ENCODE peak calls at places on chromosomes 3 and 15, in eight cellular contexts. One of them, this sample, is unnamed.

GRCh38 chr3:123997543-123997942 is 5.6 kb upstream of the ROPN1 start:
- DNase-seq in Peyer's patch: no peak
- DNase-seq in CD8-positive, alpha-beta T cell: no peak
- DNase-seq in GM13976: no peak
- DNase-seq in A549: no peak
- DNase-seq in osteocyte: no peak
- DNase-seq in bronchial epithelial cell: no peak
- DNase-seq in thyroid gland: no peak
- DNase-seq in this sample: no peak

GRCh38 chr15:44102675-44103254 is 92.3 kb downstream of the FRMD5 start:
- DNase-seq in CD8-positive, alpha-beta T cell: no peak
- DNase-seq in A549: peak
- DNase-seq in thyroid gland: peak
- DNase-seq in bronchial epithelial cell: peak
- DNase-seq in osteocyte: no peak
- DNase-seq in GM13976: no peak
- DNase-seq in Peyer's patch: no peak
- DNase-seq in this sample: peak

GRCh38 chr3:42491876-42492507 is 10.5 kb upstream of the VIPR1 start:
- DNase-seq in bronchial epithelial cell: no peak
- DNase-seq in GM13976: peak
- DNase-seq in CD8-positive, alpha-beta T cell: no peak
- DNase-seq in thyroid gland: no peak
- DNase-seq in A549: no peak
- DNase-seq in Peyer's patch: no peak
- DNase-seq in osteocyte: peak
- DNase-seq in this sample: no peak

GRCh38 chr3:191362036-191362435 is 31.7 kb upstream of the UTS2B start:
- DNase-seq in GM13976: no peak
- DNase-seq in thyroid gland: peak
- DNase-seq in bronchial epithelial cell: no peak
- DNase-seq in A549: no peak
- DNase-seq in Peyer's patch: no peak
- DNase-seq in osteocyte: no peak
- DNase-seq in CD8-positive, alpha-beta T cell: no peak
- DNase-seq in this sample: no peak

GRCh38 chr15:70853855-70854668 is at the start of gene LARP6:
- DNase-seq in A549: peak
- DNase-seq in CD8-positive, alpha-beta T cell: no peak
- DNase-seq in Peyer's patch: no peak
- DNase-seq in osteocyte: peak
- DNase-seq in GM13976: peak
- DNase-seq in bronchial epithelial cell: no peak
- DNase-seq in thyroid gland: peak
- DNase-seq in this sample: peak

GRCh38 chr15:85600001-85600400 is 194.7 kb downstream of the KLHL25 start:
- DNase-seq in Peyer's patch: no peak
- DNase-seq in bronchial epithelial cell: no peak
- DNase-seq in thyroid gland: no peak
- DNase-seq in CD8-positive, alpha-beta T cell: no peak
- DNase-seq in GM13976: no peak
- DNase-seq in osteocyte: no peak
- DNase-seq in A549: no peak
- DNase-seq in this sample: no peak

GRCh38 chr3:105401691-105402149 is 35.0 kb downstream of the ALCAM start:
- DNase-seq in bronchial epithelial cell: peak
- DNase-seq in A549: peak
- DNase-seq in osteocyte: no peak
- DNase-seq in GM13976: no peak
- DNase-seq in CD8-positive, alpha-beta T cell: no peak
- DNase-seq in Peyer's patch: no peak
- DNase-seq in thyroid gland: no peak
- DNase-seq in this sample: no peak

GRCh38 chr15:31271706-31272557 is 54.7 kb upstream of the KLF13 start:
- DNase-seq in osteocyte: peak
- DNase-seq in GM13976: no peak
- DNase-seq in Peyer's patch: peak
- DNase-seq in CD8-positive, alpha-beta T cell: peak
- DNase-seq in A549: no peak
- DNase-seq in thyroid gland: no peak
- DNase-seq in bronchial epithelial cell: no peak
- DNase-seq in this sample: no peak

GRCh38 chr3:125123906-125124305 is 68.1 kb upstream of the HEG1 start:
- DNase-seq in CD8-positive, alpha-beta T cell: no peak
- DNase-seq in osteocyte: no peak
- DNase-seq in thyroid gland: no peak
- DNase-seq in A549: no peak
- DNase-seq in Peyer's patch: no peak
- DNase-seq in bronchial epithelial cell: no peak
- DNase-seq in GM13976: no peak
- DNase-seq in this sample: no peak

GRCh38 chr3:42572278-42572677 is 9.5 kb downstream of the SEC22C start:
- DNase-seq in osteocyte: no peak
- DNase-seq in GM13976: peak
- DNase-seq in Peyer's patch: peak
- DNase-seq in thyroid gland: peak
- DNase-seq in A549: peak
- DNase-seq in bronchial epithelial cell: peak
- DNase-seq in CD8-positive, alpha-beta T cell: peak
- DNase-seq in this sample: peak

GRCh38 chr15:75659928-75660645 is 12.4 kb downstream of the SNX33 start:
- DNase-seq in thyroid gland: no peak
- DNase-seq in bronchial epithelial cell: peak
- DNase-seq in Peyer's patch: no peak
- DNase-seq in GM13976: no peak
- DNase-seq in A549: no peak
- DNase-seq in CD8-positive, alpha-beta T cell: no peak
- DNase-seq in osteocyte: no peak
- DNase-seq in this sample: no peak

GRCh38 chr15:57320543-57321220 is 55.6 kb upstream of the CGNL1 start:
- DNase-seq in thyroid gland: no peak
- DNase-seq in GM13976: no peak
- DNase-seq in osteocyte: no peak
- DNase-seq in A549: peak
- DNase-seq in Peyer's patch: no peak
- DNase-seq in CD8-positive, alpha-beta T cell: no peak
- DNase-seq in bronchial epithelial cell: peak
- DNase-seq in this sample: no peak

GRCh38 chr3:126364731-126365301 is 7.6 kb upstream of the KLF15 start:
- DNase-seq in thyroid gland: no peak
- DNase-seq in CD8-positive, alpha-beta T cell: no peak
- DNase-seq in Peyer's patch: peak
- DNase-seq in A549: no peak
- DNase-seq in bronchial epithelial cell: no peak
- DNase-seq in osteocyte: no peak
- DNase-seq in GM13976: no peak
- DNase-seq in this sample: no peak

GRCh38 chr3:126364130-126364695 is 7.0 kb upstream of the KLF15 start:
- DNase-seq in thyroid gland: no peak
- DNase-seq in bronchial epithelial cell: no peak
- DNase-seq in Peyer's patch: peak
- DNase-seq in A549: no peak
- DNase-seq in GM13976: no peak
- DNase-seq in CD8-positive, alpha-beta T cell: no peak
- DNase-seq in osteocyte: no peak
- DNase-seq in this sample: no peak

GRCh38 chr3:126367316-126367805 is 10.2 kb upstream of the KLF15 start:
- DNase-seq in GM13976: no peak
- DNase-seq in Peyer's patch: peak
- DNase-seq in CD8-positive, alpha-beta T cell: no peak
- DNase-seq in osteocyte: no peak
- DNase-seq in bronchial epithelial cell: no peak
- DNase-seq in thyroid gland: no peak
- DNase-seq in A549: no peak
- DNase-seq in this sample: no peak

GRCh38 chr3:126369490-126369889 is 12.3 kb upstream of the KLF15 start:
- DNase-seq in CD8-positive, alpha-beta T cell: no peak
- DNase-seq in Peyer's patch: no peak
- DNase-seq in bronchial epithelial cell: no peak
- DNase-seq in osteocyte: no peak
- DNase-seq in A549: no peak
- DNase-seq in thyroid gland: no peak
- DNase-seq in GM13976: no peak
- DNase-seq in this sample: no peak

DNA sequence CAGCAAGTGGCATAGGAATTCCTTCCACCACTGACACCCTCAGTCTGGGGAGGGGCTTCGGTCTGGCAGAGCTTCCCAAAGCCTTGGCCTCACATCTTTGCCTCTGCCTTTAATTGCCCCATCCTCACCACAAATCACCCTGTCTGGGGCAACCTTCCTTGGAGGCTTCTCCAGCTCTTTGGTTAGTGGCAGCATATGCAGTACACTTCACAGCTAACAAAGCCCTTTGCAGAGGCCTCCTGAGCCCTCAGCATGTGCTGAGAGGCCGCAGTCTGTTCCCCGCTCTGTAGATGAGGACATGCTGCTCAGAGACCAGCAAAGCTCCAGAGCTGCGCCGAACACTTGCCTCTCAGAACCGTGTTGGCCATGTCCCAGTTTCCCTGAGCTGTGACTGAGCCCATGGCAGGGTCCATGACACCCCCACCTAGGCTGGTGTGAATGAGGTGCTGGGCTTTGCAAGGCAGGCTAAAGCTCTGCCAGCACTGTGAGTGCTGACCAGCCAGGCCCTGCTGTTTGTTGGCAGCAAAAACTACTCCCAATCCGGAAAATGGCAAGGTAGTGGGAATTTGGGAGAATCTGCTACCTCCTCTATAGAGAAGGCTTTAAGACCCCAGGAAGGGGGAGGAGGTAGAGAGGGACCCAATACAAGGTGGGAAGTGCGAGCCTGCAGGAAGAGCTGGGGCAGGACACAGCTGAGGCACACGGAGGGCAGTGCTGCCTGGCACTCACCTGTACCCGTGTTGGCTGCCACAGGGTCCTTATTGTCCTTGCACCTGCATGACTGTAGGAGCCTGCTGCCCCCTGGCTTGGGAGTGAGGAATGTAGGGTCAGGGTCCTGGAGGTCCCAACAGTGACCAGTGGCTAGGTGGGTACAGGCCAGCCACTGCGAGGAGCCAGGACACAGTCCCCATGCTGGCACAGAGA is 8.4 kb upstream of the KLF15 start:
- DNase-seq in Peyer's patch: peak
- DNase-seq in thyroid gland: no peak
- DNase-seq in osteocyte: no peak
- DNase-seq in CD8-positive, alpha-beta T cell: no peak
- DNase-seq in A549: no peak
- DNase-seq in bronchial epithelial cell: no peak
- DNase-seq in GM13976: no peak
- DNase-seq in this sample: no peak
- TF ChIP-seq CTCF in Peyer's patch: no peak
- TF ChIP-seq CTCF in thyroid gland: no peak
- TF ChIP-seq CTCF in osteocyte: no peak
- TF ChIP-seq CTCF in CD8-positive, alpha-beta T cell: no peak
- TF ChIP-seq CTCF in A549: no peak
- TF ChIP-seq CTCF in bronchial epithelial cell: no peak
- TF ChIP-seq CTCF in GM13976: no peak
- TF ChIP-seq CTCF in this sample: no peak

GRCh38 chr15:59885832-59886231 is 118.3 kb upstream of the FOXB1 start:
- DNase-seq in thyroid gland: peak
- DNase-seq in bronchial epithelial cell: peak
- DNase-seq in GM13976: no peak
- DNase-seq in CD8-positive, alpha-beta T cell: no peak
- DNase-seq in Peyer's patch: no peak
- DNase-seq in osteocyte: no peak
- DNase-seq in A549: no peak
- DNase-seq in this sample: peak
- TF ChIP-seq CTCF in thyroid gland: no peak
- TF ChIP-seq CTCF in bronchial epithelial cell: no peak
- TF ChIP-seq CTCF in GM13976: no peak
- TF ChIP-seq CTCF in CD8-positive, alpha-beta T cell: no peak
- TF ChIP-seq CTCF in Peyer's patch: no peak
- TF ChIP-seq CTCF in osteocyte: no peak
- TF ChIP-seq CTCF in A549: no peak
- TF ChIP-seq CTCF in this sample: no peak

GRCh38 chr3:154090116-154090420 is 31.1 kb upstream of the ARHGEF26 start:
- DNase-seq in A549: no peak
- DNase-seq in bronchial epithelial cell: peak
- DNase-seq in thyroid gland: peak
- DNase-seq in CD8-positive, alpha-beta T cell: no peak
- DNase-seq in GM13976: no peak
- DNase-seq in Peyer's patch: no peak
- DNase-seq in osteocyte: no peak
- DNase-seq in this sample: no peak

GRCh38 chr3:154098396-154098795 is 22.8 kb upstream of the ARHGEF26 start:
- DNase-seq in osteocyte: no peak
- DNase-seq in A549: no peak
- DNase-seq in thyroid gland: no peak
- DNase-seq in GM13976: no peak
- DNase-seq in bronchial epithelial cell: no peak
- DNase-seq in CD8-positive, alpha-beta T cell: no peak
- DNase-seq in Peyer's patch: no peak
- DNase-seq in this sample: no peak

GRCh38 chr3:154101250-154101649 is 19.9 kb upstream of the ARHGEF26 start:
- DNase-seq in GM13976: no peak
- DNase-seq in CD8-positive, alpha-beta T cell: no peak
- DNase-seq in thyroid gland: no peak
- DNase-seq in bronchial epithelial cell: no peak
- DNase-seq in Peyer's patch: no peak
- DNase-seq in osteocyte: no peak
- DNase-seq in A549: no peak
- DNase-seq in this sample: no peak

GRCh38 chr3:154100556-154100955 is 20.6 kb upstream of the ARHGEF26 start:
- DNase-seq in Peyer's patch: no peak
- DNase-seq in bronchial epithelial cell: no peak
- DNase-seq in thyroid gland: no peak
- DNase-seq in GM13976: no peak
- DNase-seq in CD8-positive, alpha-beta T cell: no peak
- DNase-seq in osteocyte: no peak
- DNase-seq in A549: no peak
- DNase-seq in this sample: no peak

DNA sequence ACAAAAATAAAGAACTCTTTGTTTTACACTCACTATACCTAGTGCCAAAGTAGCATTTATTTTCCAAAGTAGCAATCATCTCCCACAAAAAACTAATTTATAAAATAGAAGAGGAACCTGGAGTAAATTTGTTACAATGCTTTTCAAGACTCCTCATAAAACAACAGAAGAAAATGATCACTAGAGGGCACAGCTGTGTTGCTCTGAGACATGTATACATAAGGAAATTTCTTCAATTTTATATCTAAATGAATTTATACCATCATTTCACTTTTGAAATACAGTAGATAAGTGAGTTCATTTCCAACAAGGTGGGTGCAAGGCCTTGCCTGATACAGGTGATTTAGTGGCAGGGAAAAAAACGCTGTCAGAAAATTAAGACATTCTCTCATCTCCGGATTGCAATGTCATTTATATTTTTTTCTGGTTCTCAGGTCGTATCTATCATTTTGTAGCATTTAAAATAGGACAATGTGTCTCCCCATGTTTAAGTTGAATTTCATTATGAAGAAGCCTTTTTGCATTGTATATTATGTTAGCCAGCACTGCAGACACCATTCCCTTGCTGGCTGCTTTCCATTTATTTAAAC is 25.3 kb upstream of the ARHGEF26 start:
- DNase-seq in CD8-positive, alpha-beta T cell: no peak
- DNase-seq in osteocyte: no peak
- DNase-seq in GM13976: no peak
- DNase-seq in Peyer's patch: no peak
- DNase-seq in A549: peak
- DNase-seq in bronchial epithelial cell: peak
- DNase-seq in thyroid gland: no peak
- DNase-seq in this sample: no peak
- TF ChIP-seq CTCF in CD8-positive, alpha-beta T cell: no peak
- TF ChIP-seq CTCF in osteocyte: peak
- TF ChIP-seq CTCF in GM13976: peak
- TF ChIP-seq CTCF in Peyer's patch: no peak
- TF ChIP-seq CTCF in A549: peak
- TF ChIP-seq CTCF in bronchial epithelial cell: peak
- TF ChIP-seq CTCF in thyroid gland: no peak
- TF ChIP-seq CTCF in this sample: peak

GRCh38 chr3:128503164-128503651 is 10.2 kb upstream of the GATA2 start:
- DNase-seq in A549: peak
- DNase-seq in thyroid gland: peak
- DNase-seq in GM13976: no peak
- DNase-seq in Peyer's patch: no peak
- DNase-seq in bronchial epithelial cell: no peak
- DNase-seq in osteocyte: peak
- DNase-seq in CD8-positive, alpha-beta T cell: peak
- DNase-seq in this sample: no peak
- TF ChIP-seq CTCF in A549: peak
- TF ChIP-seq CTCF in thyroid gland: no peak
- TF ChIP-seq CTCF in GM13976: no peak
- TF ChIP-seq CTCF in Peyer's patch: no peak
- TF ChIP-seq CTCF in bronchial epithelial cell: peak
- TF ChIP-seq CTCF in osteocyte: peak
- TF ChIP-seq CTCF in CD8-positive, alpha-beta T cell: no peak
- TF ChIP-seq CTCF in this sample: peak

This sample was measured in neural crest cell.